ENCODE peak calls at places on chromosomes 16 and 17, in five cellular contexts. One of them, this sample, is unnamed.

GRCh38 chr17:42760652-42761581 is at the start of gene RAMP2:
- DNase-seq in stimulated activated CD8-positive, alpha-beta memory T cell treated with anti-CD3 and anti-CD28 coated beads, Interleukin-15, amount 100 ng/mL, for 1 hour: no peak
- DNase-seq in HT1080: no peak
- DNase-seq in HEK293T: no peak
- DNase-seq in bronchial epithelial cell: no peak
- DNase-seq in this sample: peak

GRCh38 chr17:78450696-78451344 is 72.4 kb downstream of the PGS1 start:
- DNase-seq in stimulated activated CD8-positive, alpha-beta memory T cell treated with anti-CD3 and anti-CD28 coated beads, Interleukin-15, amount 100 ng/mL, for 1 hour: no peak
- DNase-seq in HT1080: no peak
- DNase-seq in HEK293T: no peak
- DNase-seq in bronchial epithelial cell: no peak
- DNase-seq in this sample: no peak

GRCh38 chr16:87435399-87436224 is 43.5 kb downstream of the MAP1LC3B start:
- DNase-seq in stimulated activated CD8-positive, alpha-beta memory T cell treated with anti-CD3 and anti-CD28 coated beads, Interleukin-15, amount 100 ng/mL, for 1 hour: no peak
- DNase-seq in HT1080: peak
- DNase-seq in HEK293T: no peak
- DNase-seq in bronchial epithelial cell: peak
- DNase-seq in this sample: no peak

GRCh38 chr17:57987582-57988300 is at the start of gene VEZF1:
- DNase-seq in stimulated activated CD8-positive, alpha-beta memory T cell treated with anti-CD3 and anti-CD28 coated beads, Interleukin-15, amount 100 ng/mL, for 1 hour: peak
- DNase-seq in HT1080: peak
- DNase-seq in HEK293T: peak
- DNase-seq in bronchial epithelial cell: no peak
- DNase-seq in this sample: peak

GRCh38 chr17:67003231-67003630 is 38.7 kb downstream of the CACNG4 start:
- DNase-seq in stimulated activated CD8-positive, alpha-beta memory T cell treated with anti-CD3 and anti-CD28 coated beads, Interleukin-15, amount 100 ng/mL, for 1 hour: no peak
- DNase-seq in HT1080: no peak
- DNase-seq in HEK293T: no peak
- DNase-seq in bronchial epithelial cell: no peak
- DNase-seq in this sample: no peak

GRCh38 chr16:3443108-3444031 is at the start of the genes NAA60 and ZNF597:
- DNase-seq in stimulated activated CD8-positive, alpha-beta memory T cell treated with anti-CD3 and anti-CD28 coated beads, Interleukin-15, amount 100 ng/mL, for 1 hour: peak
- DNase-seq in HT1080: peak
- DNase-seq in HEK293T: peak
- DNase-seq in bronchial epithelial cell: peak
- DNase-seq in this sample: peak

GRCh38 chr16:22070361-22071351 is 21.7 kb upstream of the VWA3A start:
- DNase-seq in stimulated activated CD8-positive, alpha-beta memory T cell treated with anti-CD3 and anti-CD28 coated beads, Interleukin-15, amount 100 ng/mL, for 1 hour: no peak
- DNase-seq in HT1080: no peak
- DNase-seq in HEK293T: no peak
- DNase-seq in bronchial epithelial cell: peak
- DNase-seq in this sample: no peak

GRCh38 chr17:4038076-4038475 is 73.8 kb upstream of the ATP2A3 start:
- DNase-seq in stimulated activated CD8-positive, alpha-beta memory T cell treated with anti-CD3 and anti-CD28 coated beads, Interleukin-15, amount 100 ng/mL, for 1 hour: no peak
- DNase-seq in HT1080: no peak
- DNase-seq in HEK293T: no peak
- DNase-seq in bronchial epithelial cell: no peak
- DNase-seq in this sample: no peak

GRCh38 chr17:9924735-9925191 is 19.7 kb upstream of the RCVRN start:
- DNase-seq in stimulated activated CD8-positive, alpha-beta memory T cell treated with anti-CD3 and anti-CD28 coated beads, Interleukin-15, amount 100 ng/mL, for 1 hour: no peak
- DNase-seq in HT1080: peak
- DNase-seq in HEK293T: peak
- DNase-seq in bronchial epithelial cell: peak
- DNase-seq in this sample: peak

GRCh38 chr16:81752225-81752875 is 26.7 kb upstream of the PLCG2 start:
- DNase-seq in stimulated activated CD8-positive, alpha-beta memory T cell treated with anti-CD3 and anti-CD28 coated beads, Interleukin-15, amount 100 ng/mL, for 1 hour: no peak
- DNase-seq in HT1080: peak
- DNase-seq in HEK293T: no peak
- DNase-seq in bronchial epithelial cell: no peak
- DNase-seq in this sample: no peak

GRCh38 chr17:79976451-79976850 is 59.2 kb downstream of the TBC1D16 start:
- DNase-seq in stimulated activated CD8-positive, alpha-beta memory T cell treated with anti-CD3 and anti-CD28 coated beads, Interleukin-15, amount 100 ng/mL, for 1 hour: no peak
- DNase-seq in HT1080: no peak
- DNase-seq in HEK293T: no peak
- DNase-seq in bronchial epithelial cell: no peak
- DNase-seq in this sample: no peak

GRCh38 chr17:69575346-69575761 is 160.9 kb downstream of the MAP2K6 start:
- DNase-seq in stimulated activated CD8-positive, alpha-beta memory T cell treated with anti-CD3 and anti-CD28 coated beads, Interleukin-15, amount 100 ng/mL, for 1 hour: no peak
- DNase-seq in HT1080: peak
- DNase-seq in HEK293T: no peak
- DNase-seq in bronchial epithelial cell: peak
- DNase-seq in this sample: no peak

GRCh38 chr16:13909872-13910303 is 10.1 kb upstream of the ERCC4 start:
- DNase-seq in stimulated activated CD8-positive, alpha-beta memory T cell treated with anti-CD3 and anti-CD28 coated beads, Interleukin-15, amount 100 ng/mL, for 1 hour: no peak
- DNase-seq in HT1080: peak
- DNase-seq in HEK293T: no peak
- DNase-seq in bronchial epithelial cell: peak
- DNase-seq in this sample: no peak

GRCh38 chr17:61568219-61569072 is 22.6 kb downstream of the NACA2 start:
- DNase-seq in stimulated activated CD8-positive, alpha-beta memory T cell treated with anti-CD3 and anti-CD28 coated beads, Interleukin-15, amount 100 ng/mL, for 1 hour: no peak
- DNase-seq in HT1080: no peak
- DNase-seq in HEK293T: no peak
- DNase-seq in bronchial epithelial cell: peak
- DNase-seq in this sample: no peak

GRCh38 chr17:79742589-79742918 is 11.8 kb downstream of the ENPP7 start:
- DNase-seq in stimulated activated CD8-positive, alpha-beta memory T cell treated with anti-CD3 and anti-CD28 coated beads, Interleukin-15, amount 100 ng/mL, for 1 hour: no peak
- DNase-seq in HT1080: no peak
- DNase-seq in HEK293T: no peak
- DNase-seq in bronchial epithelial cell: no peak
- DNase-seq in this sample: no peak

GRCh38 chr17:62652251-62653001 is 25.0 kb downstream of the MRC2 start:
- DNase-seq in stimulated activated CD8-positive, alpha-beta memory T cell treated with anti-CD3 and anti-CD28 coated beads, Interleukin-15, amount 100 ng/mL, for 1 hour: no peak
- DNase-seq in HT1080: peak
- DNase-seq in HEK293T: peak
- DNase-seq in bronchial epithelial cell: peak
- DNase-seq in this sample: peak

GRCh38 chr17:50058296-50058945 is 2.5 kb downstream of the ITGA3 start:
- DNase-seq in stimulated activated CD8-positive, alpha-beta memory T cell treated with anti-CD3 and anti-CD28 coated beads, Interleukin-15, amount 100 ng/mL, for 1 hour: no peak
- DNase-seq in HT1080: no peak
- DNase-seq in HEK293T: no peak
- DNase-seq in bronchial epithelial cell: no peak
- DNase-seq in this sample: no peak

GRCh38 chr16:87133966-87134945 is 182.9 kb downstream of the C16orf95 start:
- DNase-seq in stimulated activated CD8-positive, alpha-beta memory T cell treated with anti-CD3 and anti-CD28 coated beads, Interleukin-15, amount 100 ng/mL, for 1 hour: no peak
- DNase-seq in HT1080: no peak
- DNase-seq in HEK293T: no peak
- DNase-seq in bronchial epithelial cell: no peak
- DNase-seq in this sample: no peak

GRCh38 chr16:53913082-53913870 is 209.3 kb downstream of the FTO start:
- DNase-seq in stimulated activated CD8-positive, alpha-beta memory T cell treated with anti-CD3 and anti-CD28 coated beads, Interleukin-15, amount 100 ng/mL, for 1 hour: no peak
- DNase-seq in HT1080: peak
- DNase-seq in HEK293T: no peak
- DNase-seq in bronchial epithelial cell: peak
- DNase-seq in this sample: no peak

GRCh38 chr16:29674188-29674587 is 4.8 kb upstream of the QPRT start:
- DNase-seq in stimulated activated CD8-positive, alpha-beta memory T cell treated with anti-CD3 and anti-CD28 coated beads, Interleukin-15, amount 100 ng/mL, for 1 hour: no peak
- DNase-seq in HT1080: no peak
- DNase-seq in HEK293T: no peak
- DNase-seq in bronchial epithelial cell: no peak
- DNase-seq in this sample: no peak

GRCh38 chr16:53131363-53132071 is 76.7 kb downstream of the CHD9 start:
- DNase-seq in stimulated activated CD8-positive, alpha-beta memory T cell treated with anti-CD3 and anti-CD28 coated beads, Interleukin-15, amount 100 ng/mL, for 1 hour: peak
- DNase-seq in HT1080: peak
- DNase-seq in HEK293T: peak
- DNase-seq in bronchial epithelial cell: peak
- DNase-seq in this sample: peak

GRCh38 chr17:40548982-40549680 is 16.1 kb downstream of the CCR7 start:
- DNase-seq in stimulated activated CD8-positive, alpha-beta memory T cell treated with anti-CD3 and anti-CD28 coated beads, Interleukin-15, amount 100 ng/mL, for 1 hour: no peak
- DNase-seq in HT1080: peak
- DNase-seq in HEK293T: no peak
- DNase-seq in bronchial epithelial cell: peak
- DNase-seq in this sample: no peak

GRCh38 chr17:60395508-60396065 is 3.7 kb upstream of the USP32 start:
- DNase-seq in stimulated activated CD8-positive, alpha-beta memory T cell treated with anti-CD3 and anti-CD28 coated beads, Interleukin-15, amount 100 ng/mL, for 1 hour: no peak
- DNase-seq in HT1080: no peak
- DNase-seq in HEK293T: no peak
- DNase-seq in bronchial epithelial cell: no peak
- DNase-seq in this sample: no peak